ENCODE peak calls at places on chromosomes 12 and 14, in five cellular contexts. Q, R, J, F and X are unnamed samples.

GRCh38 chr12:106108187-106108816 is 30.5 kb downstream of the NUAK1 start:
- DNase-seq in Q (no peak), R (no peak), J (no peak), F (no peak), X (no peak)

GRCh38 chr12:128687851-128688250 is 135.9 kb downstream of the SLC15A4 start:
- DNase-seq in Q (no peak), R (no peak), J (no peak), F (no peak), X (no peak)

GRCh38 chr12:113905829-113906228 is 60.3 kb downstream of the RBM19 start:
- DNase-seq in Q (no peak), R (no peak), J (no peak), F (no peak), X (no peak)

GRCh38 chr14:25090716-25091454 is 40.9 kb upstream of the STXBP6 start:
- DNase-seq in Q (no peak), R (no peak), J (no peak), F (no peak), X (no peak)

GRCh38 chr14:100529561-100530031 is 57.6 kb downstream of the BEGAIN start:
- DNase-seq in Q (no peak), R (no peak), J (no peak), F (no peak), X (no peak)

GRCh38 chr12:43436597-43436996 is 115.4 kb downstream of the ADAMTS20 start:
- DNase-seq in Q (no peak), R (no peak), J (no peak), F (no peak), X (no peak)

GRCh38 chr12:127178463-127178862 is 1088.5 kb upstream of the TMEM132C start:
- DNase-seq in Q (no peak), R (no peak), J (no peak), F (no peak), X (no peak)

GRCh38 chr14:100422556-100423420 is 99.6 kb downstream of the SLC25A47 start:
- DNase-seq in Q (no peak), R (no peak), J (no peak), F (no peak), X (peak; percentile 37)

GRCh38 chr14:56118611-56119181 is 485 bp downstream of the PELI2 start:
- DNase-seq in Q (no peak), R (no peak), J (peak; percentile 18), F (no peak), X (peak; percentile 68)

GRCh38 chr14:68820999-68821683 is 28.3 kb upstream of the ZFP36L1 start:
- DNase-seq in Q (no peak), R (no peak), J (no peak), F (no peak), X (peak; percentile 81)

GRCh38 chr12:1612196-1612595 is 16.8 kb upstream of the WNT5B start:
- DNase-seq in Q (no peak), R (no peak), J (no peak), F (no peak), X (no peak)

GRCh38 chr12:108635997-108636808 is 2.5 kb upstream of the SELPLG start:
- DNase-seq in Q (no peak), R (no peak), J (no peak), F (no peak), X (no peak)

GRCh38 chr14:80554139-80554538 is 342.8 kb upstream of the DIO2 start:
- DNase-seq in Q (no peak), R (no peak), J (no peak), F (no peak), X (no peak)

GRCh38 chr14:59483360-59483759 is 848 bp downstream of the L3HYPDH start:
- DNase-seq in Q (peak; percentile 25), R (no peak), J (no peak), F (no peak), X (peak; percentile 45)

GRCh38 chr12:56591961-56592360 is 38.2 kb downstream of the BAZ2A start:
- DNase-seq in Q (no peak), R (no peak), J (no peak), F (no peak), X (no peak)

GRCh38 chr12:1716911-1717310 is 26.0 kb downstream of the ADIPOR2 start:
- DNase-seq in Q (no peak), R (no peak), J (no peak), F (no peak), X (no peak)

GRCh38 chr14:65287264-65288131 is 125.0 kb upstream of the FUT8 start:
- DNase-seq in Q (no peak), R (no peak), J (no peak), F (no peak), X (no peak)

GRCh38 chr14:52862652-52863338 is 71.4 kb upstream of the GNPNAT1 start:
- DNase-seq in Q (no peak), R (no peak), J (no peak), F (no peak), X (no peak)

GRCh38 chr12:94207467-94208432 is 59.4 kb downstream of the PLXNC1 start:
- DNase-seq in Q (no peak), R (no peak), J (peak; percentile 14), F (no peak), X (no peak)

GRCh38 chr14:64208981-64209380 is 85.2 kb downstream of the ESR2 start:
- DNase-seq in Q (no peak), R (no peak), J (no peak), F (no peak), X (no peak)

GRCh38 chr12:19577131-19577530 is 137.8 kb downstream of the AEBP2 start:
- DNase-seq in Q (no peak), R (no peak), J (no peak), F (no peak), X (no peak)

DNA sequence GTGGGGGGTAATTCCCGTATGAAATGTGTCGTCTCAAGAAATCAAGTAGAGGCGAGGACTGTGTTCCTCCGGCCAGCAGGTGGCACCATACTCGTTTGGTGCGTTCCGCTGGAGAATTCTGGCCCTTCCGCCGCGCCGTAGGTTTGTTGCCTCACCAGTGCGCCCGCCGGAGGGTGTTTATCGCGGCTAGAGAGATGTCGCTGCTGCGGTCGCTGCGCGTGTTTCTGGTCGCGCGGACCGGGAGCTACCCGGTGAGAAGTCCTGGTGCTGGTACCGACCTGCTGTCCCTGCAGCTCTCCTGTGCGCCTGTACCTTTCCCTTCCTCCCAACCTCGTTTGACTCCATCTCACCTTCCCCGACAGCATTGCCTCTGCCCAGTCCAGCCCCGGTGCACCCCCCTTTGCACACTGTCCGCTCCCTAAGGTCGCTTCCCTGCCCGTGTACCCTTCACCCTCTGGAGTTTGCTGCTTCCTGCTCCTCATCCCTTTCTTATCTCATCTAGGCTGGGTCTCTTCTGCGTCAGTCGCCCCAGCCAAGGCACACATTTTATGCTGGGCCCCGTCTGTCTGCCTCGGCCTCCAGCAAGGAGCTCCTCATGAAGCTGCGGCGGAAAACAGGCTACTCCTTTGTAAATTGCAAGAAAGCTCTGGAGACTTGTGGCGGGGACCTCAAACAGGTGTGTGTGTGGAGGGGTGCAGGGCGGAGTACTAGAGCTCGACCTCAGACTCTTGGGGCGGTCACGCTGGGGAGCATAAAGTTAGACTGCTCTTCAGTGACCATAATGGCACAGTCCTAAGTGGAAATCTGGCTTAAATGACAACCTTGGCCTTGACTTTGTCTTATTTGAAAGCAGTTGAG is at the start of gene TSFM:
- DNase-seq in Q (peak; percentile 81), R (peak; percentile 78), J (peak; percentile 99), F (peak; percentile 85), X (peak; percentile 96)
- TF ChIP-seq POLR2A in Q (peak; percentile 83), R (peak; percentile 43), J (peak; percentile 11), F (peak; percentile 89), X (peak; percentile 54)

DNA sequence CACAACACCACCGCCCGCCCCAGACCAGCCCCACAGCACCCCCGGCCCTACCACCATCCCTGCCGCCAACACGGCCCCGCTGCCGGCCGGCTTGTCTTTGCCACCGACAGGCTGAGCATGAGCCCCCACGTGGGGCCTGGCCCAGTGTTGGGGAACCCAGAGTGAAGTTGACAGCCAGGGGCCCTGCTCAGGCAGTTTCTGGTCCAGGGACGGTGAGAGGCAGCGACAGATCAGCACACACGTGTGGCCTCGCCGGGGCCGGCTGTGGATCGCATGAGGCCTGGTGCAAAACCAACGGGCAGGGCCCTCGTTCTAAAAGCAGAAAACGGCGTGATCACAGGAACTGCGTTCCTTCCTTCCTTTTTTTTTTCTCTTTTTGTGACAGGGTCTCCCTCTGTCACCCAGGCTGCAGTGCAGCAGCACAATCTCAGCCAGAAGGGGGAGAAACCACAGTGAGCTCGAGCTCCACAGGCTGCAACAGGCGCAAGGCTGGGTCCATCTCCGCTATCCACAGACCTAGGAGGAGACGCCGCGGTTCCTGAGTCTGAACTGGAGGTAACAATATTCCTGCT is 50.5 kb upstream of the FBRSL1 start:
- DNase-seq in Q (no peak), R (no peak), J (no peak), F (no peak), X (no peak)
- TF ChIP-seq CTCF in Q (no peak), R (no peak), J (no peak), F (peak; percentile 37), X (no peak)

GRCh38 chr12:104748790-104749189 is 209.3 kb downstream of the SLC41A2 start:
- DNase-seq in Q (no peak), R (no peak), J (no peak), F (no peak), X (no peak)

GRCh38 chr12:104747330-104747729 is 210.8 kb downstream of the SLC41A2 start:
- DNase-seq in Q (no peak), R (no peak), J (no peak), F (no peak), X (no peak)

GRCh38 chr12:104746689-104747088 is 211.4 kb downstream of the SLC41A2 start:
- DNase-seq in Q (no peak), R (no peak), J (no peak), F (no peak), X (no peak)

GRCh38 chr12:104748356-104748755 is 209.7 kb downstream of the SLC41A2 start:
- DNase-seq in Q (no peak), R (no peak), J (no peak), F (no peak), X (peak; percentile 23)

DNA sequence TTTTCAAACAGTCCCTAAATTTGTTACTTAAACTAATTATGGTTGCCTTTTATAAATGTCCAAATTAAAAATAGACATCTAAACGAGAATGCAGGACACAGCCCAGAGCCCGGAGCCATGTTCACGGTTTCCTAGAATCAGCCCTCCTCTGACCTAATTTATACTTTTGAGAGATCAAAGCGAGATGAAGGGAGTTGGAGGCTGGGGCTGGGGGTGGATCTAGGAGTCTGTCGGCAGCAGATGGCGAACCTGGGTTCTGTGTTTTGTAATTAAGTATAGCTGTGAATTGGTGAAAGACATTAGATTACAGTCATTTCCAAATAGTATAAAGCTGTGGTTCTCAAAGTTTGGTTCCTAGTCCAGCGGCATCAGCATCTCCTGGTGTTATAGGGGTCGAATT is 210.1 kb downstream of the SLC41A2 start:
- DNase-seq in Q (no peak), R (no peak), J (no peak), F (no peak), X (no peak)
- TF ChIP-seq POLR2A in Q (no peak), R (no peak), J (no peak), F (no peak), X (no peak)

GRCh38 chr12:67472551-67472950 is 176.0 kb upstream of the DYRK2 start:
- DNase-seq in Q (no peak), R (no peak), J (no peak), F (no peak), X (no peak)
- TF ChIP-seq CTCF in Q (no peak), R (no peak), J (no peak), F (no peak), X (no peak)